ENCODE peak calls at places on chromosomes 2 and 18, in seven cellular contexts. O, W, T, K, J, S and Z are unnamed samples.

GRCh38 chr2:217795706-217796465 is 206.9 kb downstream of the TNS1 start:
- DNase-seq in S (no peak), O (no peak), K (no peak), W (no peak), J (no peak), T (no peak), Z (no peak)

GRCh38 chr18:72672364-72673151 is 128.4 kb upstream of the CBLN2 start:
- DNase-seq in S (no peak), O (peak; percentile 17), K (peak; percentile 22), T (peak; percentile 0), J (no peak), W (no peak), Z (peak; percentile 14)

GRCh38 chr2:135245055-135245454 is 193.0 kb downstream of the RAB3GAP1 start:
- DNase-seq in K (peak; percentile 73), T (peak; percentile 8), J (no peak), W (no peak), O (no peak), S (no peak), Z (peak; percentile 83)

GRCh38 chr18:54020971-54021370 is 203.5 kb downstream of the MBD2 start:
- DNase-seq in J (no peak), S (no peak), O (no peak), T (no peak), K (no peak), W (no peak), Z (no peak)

GRCh38 chr2:64137996-64138395 is 6.2 kb downstream of the PELI1 start:
- DNase-seq in S (no peak), K (no peak), W (no peak), O (no peak), T (no peak), J (no peak), Z (no peak)

GRCh38 chr18:3603460-3604259 is 153.7 kb downstream of the TGIF1 start:
- DNase-seq in W (peak; percentile 65), J (no peak), S (no peak), O (peak; percentile 99), K (peak; percentile 75), T (peak; percentile 92), Z (peak; percentile 97)

GRCh38 chr2:46439582-46439981 is 39.8 kb upstream of the TMEM247 start:
- DNase-seq in S (no peak), K (no peak), J (no peak), O (no peak), T (no peak), W (no peak), Z (no peak)

GRCh38 chr18:68024716-68025115 is 508.2 kb upstream of the DSEL start:
- DNase-seq in K (no peak), S (no peak), O (no peak), J (no peak), W (no peak), T (no peak), Z (peak; percentile 7)

GRCh38 chr2:70785137-70785911 is 5.1 kb downstream of the FIGLA start:
- DNase-seq in S (no peak), W (peak; percentile 6), J (no peak), K (peak; percentile 62), O (no peak), T (peak; percentile 74), Z (peak; percentile 59)

GRCh38 chr2:69716555-69717120 is 25.3 kb upstream of the ANXA4 start:
- DNase-seq in W (no peak), K (peak; percentile 27), O (peak; percentile 16), T (no peak), J (no peak), S (no peak), Z (peak; percentile 39)

GRCh38 chr2:43178602-43179542 is 47.5 kb downstream of the ZFP36L2 start:
- DNase-seq in T (peak; percentile 78), O (peak; percentile 81), J (no peak), S (no peak), K (peak; percentile 90), W (no peak), Z (peak; percentile 89)

GRCh38 chr2:235498556-235499305 is 4.9 kb downstream of the AGAP1 start:
- DNase-seq in W (peak; percentile 33), T (no peak), K (peak; percentile 29), S (no peak), J (no peak), O (no peak), Z (peak; percentile 15)